ENCODE peak calls at places on chromosomes 3 and 15, in eight cellular contexts. U is stimulated activated CD8-positive, alpha-beta memory T cell treated with anti-CD3 and anti-CD28 coated beads, Interleukin-15, amount 100 ng/mL, for 4 hours; X is Daoy; B is NCI-H1105; A is DMS153; D is HEK293T; P is erythroblast; R is coronary artery. W is an unnamed sample.

GRCh38 chr15:84915011-84915958 is 30.8 kb downstream of the SLC28A1 start:
- DNase-seq in B (no peak), P (no peak), D (peak; percentile 74), R (peak; percentile 90), A (peak; percentile 56), U (peak; percentile 9), X (peak; percentile 82), W (no peak)

GRCh38 chr15:41797194-41797593 is 22.9 kb downstream of the MAPKBP1 start:
- DNase-seq in D (no peak), U (no peak), B (no peak), A (no peak), P (no peak), R (no peak), X (no peak), W (no peak)

GRCh38 chr15:100671858-100672543 is 69.6 kb downstream of the ASB7 start:
- DNase-seq in U (no peak), R (no peak), D (peak; percentile 41), A (no peak), B (no peak), X (peak; percentile 86), P (peak; percentile 4), W (peak; percentile 53)

GRCh38 chr3:62670351-62670750 is 204.9 kb downstream of the CADPS start:
- DNase-seq in U (no peak), A (no peak), D (no peak), X (no peak), P (no peak), B (no peak), R (no peak), W (no peak)

GRCh38 chr3:32056559-32057290 is 49.7 kb upstream of the GPD1L start:
- DNase-seq in A (no peak), B (no peak), X (no peak), R (no peak), P (no peak), D (no peak), U (no peak), W (no peak)

GRCh38 chr15:50873935-50874353 is 34.5 kb upstream of the AP4E1 start:
- DNase-seq in R (no peak), U (no peak), B (no peak), P (peak; percentile 8), X (no peak), A (no peak), D (peak; percentile 7), W (no peak)

GRCh38 chr15:25905140-25905539 is 42.0 kb upstream of the ATP10A start:
- DNase-seq in P (no peak), A (no peak), B (no peak), R (no peak), U (no peak), X (peak; percentile 65), D (no peak), W (no peak)

GRCh38 chr15:91872356-91873132 is 19.0 kb downstream of the SLCO3A1 start:
- DNase-seq in U (no peak), P (no peak), X (no peak), B (peak; percentile 50), A (no peak), R (no peak), D (no peak), W (no peak)

GRCh38 chr15:31803388-31803884 is 226.9 kb upstream of the CHRNA7 start:
- DNase-seq in R (no peak), B (no peak), P (no peak), U (no peak), A (no peak), X (peak; percentile 17), D (no peak), W (no peak)

GRCh38 chr3:184579513-184579912 is 17.9 kb downstream of the EPHB3 start:
- DNase-seq in A (no peak), R (no peak), D (no peak), U (no peak), B (no peak), P (no peak), X (no peak), W (no peak)

GRCh38 chr3:127011270-127011992 is 28.5 kb downstream of the PLXNA1 start:
- DNase-seq in A (no peak), R (no peak), D (no peak), B (no peak), U (no peak), P (peak; percentile 25), X (no peak), W (no peak)

GRCh38 chr3:143329567-143330164 is 210.1 kb downstream of the CHST2 start:
- DNase-seq in B (peak; percentile 39), P (no peak), X (no peak), U (no peak), R (no peak), A (no peak), D (no peak), W (no peak)

GRCh38 chr3:192899540-192899982 is 18.1 kb downstream of the MB21D2 start:
- DNase-seq in B (no peak), U (no peak), R (no peak), A (no peak), P (no peak), X (peak; percentile 97), D (no peak), W (no peak)

GRCh38 chr3:122461834-122462233 is 46.0 kb upstream of the WDR5B start:
- DNase-seq in A (no peak), X (no peak), U (no peak), D (no peak), R (no peak), B (no peak), P (no peak), W (no peak)

GRCh38 chr15:90819390-90819789 is 49.0 kb upstream of the FURIN start:
- DNase-seq in X (no peak), B (no peak), R (no peak), D (no peak), P (no peak), U (no peak), A (no peak), W (no peak)

GRCh38 chr15:60179786-60180391 is 175.8 kb downstream of the FOXB1 start:
- DNase-seq in B (peak; percentile 10), P (peak; percentile 60), U (no peak), D (peak; percentile 16), X (peak; percentile 36), R (no peak), A (no peak), W (no peak)

GRCh38 chr3:125141596-125142417 is 70.7 kb downstream of the SLC12A8 start:
- DNase-seq in U (no peak), X (no peak), A (peak; percentile 41), P (peak; percentile 23), R (peak; percentile 81), B (no peak), D (no peak), W (peak; percentile 80)

GRCh38 chr3:111156506-111156905 is 84.9 kb downstream of the NECTIN3 start:
- DNase-seq in R (no peak), U (no peak), B (no peak), X (no peak), A (no peak), D (no peak), P (no peak), W (no peak)

GRCh38 chr3:78406396-78406795 is 1361.4 kb downstream of the ROBO1 start:
- DNase-seq in B (no peak), D (no peak), U (no peak), R (no peak), X (no peak), A (no peak), P (no peak), W (no peak)

GRCh38 chr15:42038401-42038800 is 17.6 kb upstream of the PLA2G4E start:
- DNase-seq in D (no peak), U (no peak), P (no peak), R (no peak), X (no peak), B (no peak), A (no peak), W (no peak)

GRCh38 chr15:80055933-80056332 is 3.5 kb upstream of the ZFAND6 start:
- DNase-seq in D (no peak), U (no peak), X (no peak), B (no peak), A (no peak), P (no peak), R (no peak), W (no peak)

W was measured in ecto neural progenitor cell.